ENCODE peak calls at places on chromosomes 12 and 14, in seven cellular contexts. I is mesendoderm, C is IMR-90, T is fibroblast of lung, N is PC-3, E is NT2/D1, M is kidney. Q is an unnamed sample. For H3K4me1, the result is how much of the 10 kb centered on the place peaks cover.

GRCh38 chr12:120720234-120720968 is 5.2 kb upstream of the ACADS start:
- DNase-seq in I (no peak), T (peak), N (peak), E (no peak), C (peak), M (no peak), Q (no peak)

GRCh38 chr12:1934068-1934467 is 15.6 kb upstream of the CACNA2D4 start:
- DNase-seq in N (no peak), T (no peak), I (no peak), C (no peak), E (no peak), M (no peak), Q (no peak)

GRCh38 chr14:72517736-72518135 is 376.2 kb downstream of the DPF3 start:
- DNase-seq in N (no peak), M (no peak), C (no peak), T (no peak), E (no peak), I (no peak), Q (no peak)

GRCh38 chr12:100793182-100793581 is 1.4 kb upstream of the ANO4 start:
- DNase-seq in T (peak), M (no peak), E (no peak), C (peak), I (peak), N (peak), Q (no peak)

GRCh38 chr12:52433501-52434095 is 573 bp downstream of the KRT75 start:
- DNase-seq in E (no peak), T (no peak), I (no peak), C (no peak), M (no peak), N (no peak), Q (no peak)

GRCh38 chr14:72303930-72304329 is 371.7 kb downstream of the RGS6 start:
- DNase-seq in T (no peak), N (no peak), C (no peak), I (no peak), E (no peak), M (no peak), Q (no peak)

GRCh38 chr12:52241205-52241842 is 8.3 kb downstream of the KRT7 start:
- DNase-seq in T (no peak), I (no peak), C (peak), E (no peak), M (peak), N (peak), Q (no peak)

GRCh38 chr14:95652171-95652570 is 34.1 kb upstream of the TCL1B start:
- DNase-seq in C (no peak), M (no peak), N (no peak), E (no peak), I (no peak), T (no peak), Q (no peak)

GRCh38 chr12:53674977-53675700 is 744 bp downstream of the ATP5MC2 start:
- DNase-seq in T (no peak), M (no peak), N (peak), C (no peak), I (no peak), E (no peak), Q (peak)

GRCh38 chr14:30035361-30035760 is 107.7 kb upstream of the PRKD1 start:
- DNase-seq in T (no peak), C (no peak), I (no peak), E (no peak), M (no peak), N (no peak), Q (no peak)

GRCh38 chr12:127052491-127053232 is 1214.3 kb upstream of the TMEM132C start:
- DNase-seq in E (no peak), I (no peak), N (peak), T (peak), C (peak), M (no peak), Q (no peak)

GRCh38 chr14:90677484-90678045 is 138.7 kb downstream of the TTC7B start:
- DNase-seq in N (peak), C (peak), E (no peak), T (peak), M (no peak), I (no peak), Q (no peak)

GRCh38 chr12:116160196-116160595 is 117.3 kb downstream of the MED13L start:
- DNase-seq in T (peak), E (no peak), N (peak), M (no peak), I (no peak), C (peak), Q (no peak)

GRCh38 chr12:13945236-13945635 is 36.2 kb downstream of the GRIN2B start:
- DNase-seq in N (no peak), E (no peak), T (no peak), I (peak), C (no peak), M (no peak), Q (no peak)

GRCh38 chr14:104194716-104195115 is 56.3 kb downstream of the KIF26A start:
- DNase-seq in M (no peak), C (no peak), T (no peak), I (no peak), E (no peak), N (no peak), Q (no peak)

GRCh38 chr12:48351022-48351708 is 446 bp upstream of the ZNF641 start:
- DNase-seq in C (peak), I (peak), E (peak), N (peak), M (no peak), T (peak), Q (no peak)

GRCh38 chr12:22981711-22982110 is 356.7 kb downstream of the ETNK1 start:
- DNase-seq in N (no peak), C (peak), M (no peak), T (peak), I (peak), E (no peak), Q (no peak)

GRCh38 chr14:59028476-59029202 is 159.8 kb upstream of the DAAM1 start:
- DNase-seq in M (peak), C (peak), I (peak), N (peak), T (peak), E (no peak), Q (peak)

GRCh38 chr12:3967556-3968160 is 94.5 kb upstream of the PARP11 start:
- DNase-seq in C (no peak), T (no peak), M (no peak), N (no peak), I (peak), E (peak), Q (no peak)

GRCh38 chr12:7959278-7960063 is 23.5 kb upstream of the SLC2A3 start:
- DNase-seq in N (peak), I (peak), C (no peak), T (no peak), M (no peak), E (peak), Q (peak)

GRCh38 chr12:88924162-88924561 is 343.9 kb upstream of the KITLG start:
- DNase-seq in I (no peak), M (no peak), T (no peak), N (peak), E (no peak), C (no peak), Q (no peak)

GRCh38 chr12:92898755-92899154 is 30.3 kb downstream of the EEA1 start:
- DNase-seq in E (no peak), N (peak), C (peak), M (no peak), I (no peak), T (peak), Q (no peak)

GRCh38 chr12:104687823-104688573 is 231.2 kb downstream of the CHST11 start:
- DNase-seq in T (no peak), E (no peak), I (no peak), N (no peak), C (no peak), M (no peak), Q (peak)

GRCh38 chr14:101908795-101909194 is 55.6 kb upstream of the DYNC1H1 start:
- DNase-seq in E (no peak), T (no peak), I (no peak), C (no peak), N (no peak), M (no peak), Q (no peak)

GRCh38 chr12:31962076-31962475 is 2.9 kb downstream of the RESF1 start:
- DNase-seq in M (no peak), I (peak), T (no peak), E (no peak), N (no peak), C (no peak), Q (no peak)

GRCh38 chr12:31958601-31959000 is 614 bp upstream of the RESF1 start:
- DNase-seq in T (no peak), C (no peak), I (peak), E (peak), M (no peak), N (no peak), Q (no peak)

GRCh38 chr12:31959051-31959700 is at the start of gene RESF1:
- DNase-seq in M (peak), I (peak), N (peak), E (peak), T (peak), C (peak), Q (peak)

GRCh38 chr12:31959701-31960391 is 631 bp downstream of the RESF1 start:
- DNase-seq in C (peak), E (peak), M (peak), N (peak), T (peak), I (peak), Q (peak)

DNA sequence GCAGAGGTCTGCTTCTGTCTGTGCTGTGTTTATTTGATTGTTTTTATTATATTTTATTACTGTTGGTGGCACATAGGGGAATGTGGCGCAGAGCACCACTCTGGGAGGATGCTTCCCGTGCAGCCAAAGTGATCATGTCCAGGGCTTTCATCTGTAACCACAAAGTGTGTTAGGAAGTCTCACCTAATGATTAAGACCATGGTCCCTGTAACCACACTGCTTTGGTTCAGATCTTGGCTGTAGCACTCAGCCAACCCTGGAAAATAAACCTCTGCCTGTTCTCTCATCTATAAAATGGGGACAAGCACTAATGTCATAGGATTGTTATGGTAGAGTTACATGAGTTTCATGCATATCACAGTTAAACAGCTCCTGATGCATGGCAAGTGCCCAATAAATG is 1.9 kb downstream of the RESF1 start:
- DNase-seq in E (no peak), I (no peak), C (no peak), T (no peak), N (no peak), M (no peak), Q (peak)
- H3K9ac ChIP-seq in E (peak), I (peak), C (no peak), T (no peak), N (no peak), M (peak), Q (peak)

DNA sequence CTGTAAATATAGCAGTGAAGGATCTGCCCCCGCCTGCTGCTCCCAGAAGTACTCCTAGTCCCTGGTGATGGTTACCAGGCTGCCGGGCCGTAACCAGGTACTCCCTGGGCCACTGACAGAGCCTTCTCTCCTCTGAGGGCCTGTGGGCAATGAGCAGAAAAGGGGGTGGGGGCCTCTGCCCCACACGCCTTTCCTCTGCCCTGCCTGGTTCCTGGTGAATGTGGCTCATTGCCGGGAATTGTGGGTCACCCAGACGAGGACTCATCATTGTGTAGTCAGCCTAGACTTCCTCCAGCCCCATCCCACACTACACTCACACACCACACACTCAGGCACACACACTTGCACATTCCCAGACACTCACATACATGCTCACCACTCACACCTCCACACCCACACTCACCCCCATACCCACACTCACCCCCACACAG is 35.7 kb upstream of the ACTN1 start:
- DNase-seq in T (peak), M (peak), I (no peak), C (peak), E (no peak), N (peak), Q (no peak)
- H3K4me1 ChIP-seq in T (under half), M (under half), I (under half), C (under half), E (under half), N (under half), Q (under half)

GRCh38 chr12:50550530-50551223 is 45.9 kb downstream of the DIP2B start:
- DNase-seq in I (no peak), M (no peak), E (no peak), N (peak), T (peak), C (no peak), Q (no peak)
- H3K9ac ChIP-seq in I (no peak), M (no peak), E (no peak), N (no peak), T (no peak), C (no peak), Q (no peak)

DNA sequence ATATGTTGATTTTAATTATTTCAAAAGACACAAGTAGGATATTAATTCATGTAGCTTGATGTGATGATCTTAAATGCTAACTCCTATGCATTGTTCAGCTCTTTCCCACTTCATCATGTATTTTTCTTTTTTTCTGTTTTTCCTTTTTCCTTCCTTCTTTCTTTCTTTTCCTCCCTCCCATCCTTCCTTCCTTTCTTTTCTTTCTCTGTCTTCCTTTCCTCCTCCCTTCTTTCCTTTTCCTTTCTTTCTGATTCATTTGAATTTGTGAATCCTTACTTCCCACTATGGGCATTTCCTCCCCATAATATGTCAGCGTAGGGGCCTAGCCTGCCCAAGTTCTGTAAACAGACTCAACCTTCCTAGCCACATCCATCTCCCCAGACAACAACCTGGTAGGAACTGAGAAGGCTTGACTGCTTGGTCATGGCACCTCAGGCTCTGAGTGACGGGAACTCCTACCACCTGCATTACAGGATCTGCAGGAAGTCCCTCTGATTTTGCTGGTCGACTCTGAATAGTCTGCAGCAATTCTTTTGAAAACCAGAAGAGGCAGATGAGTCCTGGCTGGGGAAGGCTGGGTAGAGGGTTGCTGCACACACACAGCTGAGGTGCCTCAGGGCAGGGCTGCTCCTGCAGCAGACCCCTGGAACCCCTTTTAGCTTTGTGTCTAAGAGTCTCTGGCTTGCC is 33.4 kb upstream of the BHLHE41 start:
- DNase-seq in C (no peak), I (peak), M (no peak), T (no peak), N (peak), E (peak), Q (no peak)
- H3K4me1 ChIP-seq in C (under half), I (under half), M (under half), T (under half), N (under half), E (under half), Q (under half)

DNA sequence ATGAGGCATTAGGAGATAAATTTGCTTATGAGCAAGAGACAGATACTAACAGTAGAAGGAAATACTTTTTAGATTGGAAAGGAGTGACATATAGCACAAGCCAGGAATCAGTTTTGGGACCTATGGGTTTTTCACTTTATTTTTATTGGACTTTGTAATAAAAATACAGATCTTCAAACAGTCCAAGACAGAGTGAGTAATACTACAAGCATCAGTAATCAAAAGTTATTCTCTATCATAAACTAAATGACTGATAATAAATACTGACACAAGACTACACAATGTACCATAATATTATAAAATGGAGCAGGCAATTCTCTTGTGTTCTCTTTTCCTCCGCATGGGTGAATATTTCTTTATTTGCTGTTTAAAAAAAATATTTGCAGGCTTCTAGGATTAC is 85.8 kb downstream of the DERA start:
- DNase-seq in C (no peak), T (no peak), I (no peak), M (no peak), N (no peak), E (no peak), Q (no peak)
- H3K9ac ChIP-seq in C (no peak), T (no peak), I (no peak), M (no peak), N (no peak), E (no peak), Q (no peak)

GRCh38 chr14:98513558-98513957 is 758.4 kb downstream of the BCL11B start:
- DNase-seq in N (no peak), E (no peak), I (no peak), C (no peak), T (no peak), M (no peak), Q (no peak)

GRCh38 chr14:98514016-98514415 is 758.0 kb downstream of the BCL11B start:
- DNase-seq in N (no peak), E (no peak), I (no peak), T (no peak), M (no peak), C (no peak), Q (no peak)

GRCh38 chr14:98510392-98510791 is 761.6 kb downstream of the BCL11B start:
- DNase-seq in C (no peak), E (no peak), N (no peak), M (no peak), I (no peak), T (no peak), Q (peak)

GRCh38 chr14:98507269-98507668 is 764.7 kb downstream of the BCL11B start:
- DNase-seq in C (no peak), I (no peak), T (peak), E (no peak), M (no peak), N (no peak), Q (no peak)

GRCh38 chr14:98512501-98513251 is 759.3 kb downstream of the BCL11B start:
- DNase-seq in E (no peak), N (no peak), I (peak), M (no peak), T (no peak), C (no peak), Q (no peak)
- H3K4me1 ChIP-seq in E (under half), N (under half), I (under half), M (under half), T (under half), C (under half), Q (under half)

Q was measured in DND-41.